ENCODE peak calls at places on chromosomes 7 and 10, in nine cellular contexts. J is hepatocyte, O is cardiac fibroblast, N is aorta, K is SHP77, S is body of pancreas, I is AG09309, A is glomerular endothelial cell, B is germinal center. X is an unnamed sample.

GRCh38 chr7:91325731-91326130 is 61.5 kb downstream of the FZD1 start:
- DNase-seq in J (no peak), O (no peak), N (no peak), K (no peak), S (no peak), I (peak), A (no peak), B (no peak), X (no peak)

GRCh38 chr7:116632349-116632748 is 39.6 kb upstream of the MET start:
- DNase-seq in J (no peak), O (no peak), N (no peak), K (no peak), S (no peak), I (peak), A (no peak), B (no peak), X (no peak)

GRCh38 chr7:47901542-47901941 is 46.7 kb downstream of the PKD1L1 start:
- DNase-seq in J (no peak), O (peak), N (no peak), K (no peak), S (no peak), I (no peak), A (no peak), B (no peak), X (no peak)

GRCh38 chr7:43873300-43873699 is 4.0 kb upstream of the MRPS24 start:
- DNase-seq in J (peak), O (peak), N (peak), K (no peak), S (peak), I (peak), A (no peak), B (no peak), X (no peak)

GRCh38 chr10:15341502-15342128 is 29.5 kb downstream of the FAM171A1 start:
- DNase-seq in J (no peak), O (no peak), N (no peak), K (no peak), S (no peak), I (no peak), A (no peak), B (no peak), X (peak)

GRCh38 chr7:2926898-2927405 is 82.8 kb upstream of the GNA12 start:
- DNase-seq in J (no peak), O (no peak), N (peak), K (no peak), S (no peak), I (no peak), A (no peak), B (no peak), X (peak)

GRCh38 chr10:25562547-25562946 is 371.5 kb upstream of the MYO3A start:
- DNase-seq in J (no peak), O (no peak), N (no peak), K (no peak), S (no peak), I (no peak), A (no peak), B (no peak), X (no peak)

GRCh38 chr7:31982962-31983361 is 87.2 kb downstream of the PDE1C start:
- DNase-seq in J (no peak), O (no peak), N (no peak), K (no peak), S (no peak), I (no peak), A (no peak), B (no peak), X (no peak)

GRCh38 chr7:104160375-104160774 is 47.4 kb downstream of the ORC5 start:
- DNase-seq in J (peak), O (peak), N (no peak), K (no peak), S (no peak), I (no peak), A (no peak), B (no peak), X (no peak)

GRCh38 chr7:156703773-156704482 is 63.4 kb downstream of the RNF32 start:
- DNase-seq in J (no peak), O (no peak), N (no peak), K (no peak), S (no peak), I (no peak), A (no peak), B (no peak), X (no peak)

GRCh38 chr7:112199035-112199655 is 7.1 kb downstream of the DOCK4 start:
- DNase-seq in J (no peak), O (peak), N (no peak), K (no peak), S (no peak), I (peak), A (no peak), B (no peak), X (no peak)